ENCODE peak calls at places on chromosome 17, in four cellular contexts. K, O, A and M are unnamed samples.

GRCh38 chr17:17763136-17763535 is 73.7 kb downstream of the SREBF1 start:
- DNase-seq in K (no peak), O (no peak), A (no peak), M (no peak)

GRCh38 chr17:79819534-79820276 is 19.5 kb downstream of the CBX4 start:
- DNase-seq in K (no peak), O (no peak), A (no peak), M (no peak)

GRCh38 chr17:57999496-58000017 is 7.5 kb downstream of the SRSF1 start:
- DNase-seq in K (no peak), O (no peak), A (no peak), M (no peak)

GRCh38 chr17:20200016-20200788 is 191.0 kb downstream of the SPECC1 start:
- DNase-seq in K (no peak), O (no peak), A (no peak), M (no peak)

GRCh38 chr17:82815790-82816305 is 24.0 kb downstream of the ZNF750 start:
- DNase-seq in K (no peak), O (no peak), A (no peak), M (no peak)

GRCh38 chr17:13920413-13920812 is 148.9 kb upstream of the COX10 start:
- DNase-seq in K (no peak), O (no peak), A (no peak), M (peak)

GRCh38 chr17:3795758-3796102 is 5.3 kb downstream of the ITGAE start:
- DNase-seq in K (no peak), O (peak), A (no peak), M (no peak)

GRCh38 chr17:43068570-43069367 is 43.7 kb downstream of the RND2 start:
- DNase-seq in K (no peak), O (no peak), A (no peak), M (no peak)

GRCh38 chr17:77424585-77425344 is 284.0 kb downstream of the SEC14L1 start:
- DNase-seq in K (peak), O (peak), A (no peak), M (peak)

GRCh38 chr17:1716076-1716911 is 6.1 kb upstream of the TLCD2 start:
- DNase-seq in K (peak), O (peak), A (peak), M (peak)

GRCh38 chr17:39928868-39929651 is 1.5 kb downstream of the LRRC3C start:
- DNase-seq in K (no peak), O (no peak), A (no peak), M (no peak)

GRCh38 chr17:53822764-53823163 is at the start of gene KIF2B:
- DNase-seq in K (no peak), O (no peak), A (no peak), M (no peak)

GRCh38 chr17:3890082-3890892 is 2.6 kb downstream of the CAMKK1 start:
- DNase-seq in K (peak), O (peak), A (no peak), M (no peak)

GRCh38 chr17:32142857-32143524 is 689 bp downstream of the RHOT1 start:
- DNase-seq in K (peak), O (peak), A (no peak), M (no peak)

GRCh38 chr17:61314368-61315078 is 85.1 kb upstream of the TBX2 start:
- DNase-seq in K (peak), O (no peak), A (no peak), M (no peak)

GRCh38 chr17:55210292-55210691 is 54.5 kb upstream of the HLF start:
- DNase-seq in K (no peak), O (no peak), A (no peak), M (no peak)

GRCh38 chr17:61813211-61813610 is 50.1 kb downstream of the BRIP1 start:
- DNase-seq in K (no peak), O (no peak), A (no peak), M (no peak)

GRCh38 chr17:44279586-44280344 is 11.8 kb upstream of the SLC4A1 start:
- DNase-seq in K (peak), O (peak), A (peak), M (no peak)

GRCh38 chr17:42720996-42721583 is 23.8 kb downstream of the EZH1 start:
- DNase-seq in K (no peak), O (no peak), A (no peak), M (no peak)

GRCh38 chr17:42797067-42798007 is 1.2 kb downstream of the COA3 start:
- DNase-seq in K (peak), O (no peak), A (no peak), M (no peak)

GRCh38 chr17:77427471-77427991 is 286.8 kb downstream of the SEC14L1 start:
- DNase-seq in K (no peak), O (peak), A (no peak), M (no peak)

GRCh38 chr17:4498461-4499397 is at the start of gene SPNS2:
- DNase-seq in K (peak), O (no peak), A (no peak), M (no peak)

GRCh38 chr17:51580869-51581268 is 320.5 kb downstream of the UTP18 start:
- DNase-seq in K (no peak), O (no peak), A (no peak), M (no peak)

GRCh38 chr17:29133146-29133713 is 47.0 kb downstream of the MYO18A start:
- DNase-seq in K (no peak), O (no peak), A (no peak), M (no peak)

GRCh38 chr17:42342242-42343008 is 45.8 kb downstream of the STAT3 start:
- DNase-seq in K (no peak), O (peak), A (no peak), M (no peak)

GRCh38 chr17:16491131-16491702 is 776 bp downstream of the LRRC75A start:
- DNase-seq in K (peak), O (no peak), A (no peak), M (no peak)

GRCh38 chr17:66949501-66949900 is 15.0 kb upstream of the CACNG4 start:
- DNase-seq in K (no peak), O (no peak), A (no peak), M (no peak)

GRCh38 chr17:66351053-66351452 is 48.6 kb downstream of the PRKCA start:
- DNase-seq in K (peak), O (peak), A (no peak), M (no peak)

GRCh38 chr17:83149761-83150251 is 70.4 kb downstream of the METRNL start:
- DNase-seq in K (no peak), O (peak), A (no peak), M (peak)

GRCh38 chr17:72592242-72592966 is 471.6 kb downstream of the SOX9 start:
- DNase-seq in K (peak), O (no peak), A (peak), M (no peak)

GRCh38 chr17:72592967-72593325 is 472.1 kb downstream of the SOX9 start:
- DNase-seq in K (no peak), O (no peak), A (no peak), M (no peak)

GRCh38 chr17:72590882-72591499 is 470.2 kb downstream of the SOX9 start:
- DNase-seq in K (no peak), O (no peak), A (no peak), M (no peak)

GRCh38 chr17:72591500-72592241 is 470.9 kb downstream of the SOX9 start:
- DNase-seq in K (no peak), O (no peak), A (no peak), M (no peak)

DNA sequence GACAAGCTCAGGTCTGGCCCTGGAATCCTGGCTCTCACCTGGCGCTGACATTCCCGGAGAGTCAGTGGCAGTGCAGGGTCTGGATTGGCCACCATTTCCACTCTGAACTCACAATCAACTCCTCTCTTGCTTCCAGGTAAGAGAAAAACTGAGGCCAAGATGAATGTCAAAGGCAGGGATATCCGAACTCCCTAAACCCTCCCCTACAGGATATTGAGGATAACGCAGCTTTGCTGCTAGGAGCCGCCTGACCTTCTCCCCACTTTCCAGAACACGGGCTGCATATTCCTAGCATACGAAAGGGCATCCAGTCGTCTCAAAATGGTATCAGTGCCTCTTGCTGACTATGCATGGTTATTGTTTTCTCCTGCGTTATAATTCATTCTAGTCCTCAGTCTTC is 473.4 kb downstream of the SOX9 start:
- DNase-seq in K (no peak), O (no peak), A (no peak), M (no peak)
- H3K27ac ChIP-seq in K (no peak), O (no peak), A (no peak), M (no peak)

GRCh38 chr17:37067555-37068111 is 118.9 kb downstream of the AATF start:
- DNase-seq in K (peak), O (peak), A (no peak), M (no peak)
- TF ChIP-seq EP300 in K (no peak), O (no peak), A (no peak), M (no peak)

GRCh38 chr17:75764417-75764710 is 628 bp downstream of the GALK1 start:
- DNase-seq in K (no peak), O (no peak), A (no peak), M (no peak)
- H3K27ac ChIP-seq in K (peak), O (peak), A (no peak), M (peak)

DNA sequence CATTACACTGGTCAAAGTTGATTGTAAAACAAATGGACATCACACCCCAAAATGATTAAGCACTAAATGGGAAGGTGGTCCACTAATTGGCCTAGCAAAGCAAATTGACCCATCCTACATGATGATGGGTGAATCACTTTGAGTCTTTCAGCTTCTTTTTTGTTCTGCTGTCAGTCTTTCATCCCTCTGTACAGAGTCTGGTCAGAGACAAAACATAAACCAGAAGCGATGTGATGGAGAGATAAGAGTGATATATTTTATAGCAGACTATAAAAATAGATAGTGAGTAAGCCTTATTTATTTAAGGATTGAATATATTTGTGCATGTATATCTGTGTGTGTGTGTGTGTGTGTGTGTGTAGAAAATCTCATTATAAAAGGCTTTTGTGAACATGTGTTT is 618.4 kb upstream of the SOX9 start:
- DNase-seq in K (no peak), O (no peak), A (no peak), M (no peak)
- TF ChIP-seq EP300 in K (no peak), O (no peak), A (no peak), M (no peak)

DNA sequence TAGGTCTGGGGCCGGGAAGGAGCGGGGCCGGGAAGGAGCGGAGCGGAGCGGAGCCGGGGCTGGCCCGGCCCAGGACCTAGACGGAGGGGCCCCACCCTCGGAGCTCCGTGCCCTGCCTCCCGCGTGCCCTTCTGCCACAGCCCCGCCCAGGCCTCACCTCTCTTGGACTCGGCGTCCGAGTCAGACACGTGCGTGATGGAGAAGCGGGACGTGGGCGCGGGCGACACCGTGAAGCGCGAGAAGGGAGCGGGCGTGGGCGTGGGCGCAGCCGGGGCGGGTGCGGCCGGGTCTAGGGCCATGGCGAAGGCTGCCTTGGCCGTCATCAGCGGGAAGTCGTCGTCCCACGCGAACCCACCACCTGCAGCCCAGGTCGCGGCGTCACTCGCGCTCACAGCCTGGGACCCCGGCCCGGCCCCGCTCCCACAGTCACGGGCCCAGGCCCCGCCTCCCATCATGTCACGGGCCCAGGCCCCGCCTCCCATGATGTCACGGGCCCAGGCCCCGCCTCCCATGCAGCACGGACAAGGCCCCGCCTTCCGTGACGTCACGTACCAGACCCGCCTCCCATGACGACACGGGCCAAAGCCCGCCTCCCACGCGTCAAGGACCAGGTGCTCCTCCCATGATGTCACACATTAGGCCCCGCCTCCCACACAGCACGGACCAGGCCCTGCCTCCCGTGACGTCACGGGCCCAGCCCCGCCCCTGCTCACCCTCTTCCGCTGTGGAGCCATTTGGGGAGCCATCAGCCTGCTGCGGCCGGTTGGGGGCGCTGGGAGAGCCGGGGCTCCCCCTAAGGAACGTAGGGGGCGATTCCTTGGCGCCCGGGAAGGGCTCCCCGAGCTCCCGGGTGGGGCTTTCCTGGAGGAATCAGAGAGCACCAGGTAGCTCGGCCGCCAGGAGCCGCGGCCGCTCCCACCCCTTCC is 45.8 kb upstream of the PVALEF start:
- DNase-seq in K (peak), O (peak), A (peak), M (peak)
- H3K27ac ChIP-seq in K (peak), O (peak), A (no peak), M (peak)

GRCh38 chr17:78748048-78748729 is 33.9 kb downstream of the CYTH1 start:
- DNase-seq in K (no peak), O (no peak), A (no peak), M (no peak)
- TF ChIP-seq EP300 in K (no peak), O (no peak), A (no peak), M (no peak)

GRCh38 chr17:38881600-38882191 is 11.8 kb downstream of the LASP1 start:
- DNase-seq in K (peak), O (peak), A (no peak), M (no peak)
- H3K27ac ChIP-seq in K (peak), O (peak), A (no peak), M (peak)

DNA sequence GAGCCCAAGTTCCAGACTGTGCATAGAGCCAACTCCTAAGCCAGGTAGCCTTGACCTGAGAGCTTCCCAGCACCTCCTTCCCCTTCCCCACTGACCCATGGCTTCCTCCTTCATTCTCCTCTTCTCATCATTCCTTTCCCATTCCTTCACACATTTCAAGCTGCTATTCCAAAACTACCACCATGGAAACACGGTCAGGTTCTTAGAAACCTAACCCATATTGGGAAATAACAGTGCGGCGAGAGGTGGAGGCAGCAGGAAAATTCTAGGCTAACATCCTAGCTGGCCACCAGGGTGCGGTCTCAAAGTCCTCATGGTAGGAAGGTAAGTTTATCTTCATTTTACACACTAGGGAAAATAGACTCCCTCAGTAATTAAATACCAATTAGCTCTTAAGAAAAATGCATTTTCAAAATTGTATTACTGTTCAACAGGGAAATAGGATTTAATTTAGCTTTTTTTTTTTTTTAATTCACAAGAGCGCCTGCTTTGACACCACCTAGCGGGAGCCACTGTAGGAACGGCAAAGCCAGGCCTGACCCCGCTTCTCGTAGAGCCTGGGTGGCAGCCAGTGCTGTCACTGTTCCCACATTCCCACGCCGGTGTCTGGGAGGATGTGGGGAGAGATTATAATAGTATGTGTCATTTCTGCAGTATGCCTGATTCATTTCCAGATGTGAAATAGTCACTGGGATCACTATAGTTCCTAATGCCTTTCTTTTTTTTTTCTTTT is 14.0 kb upstream of the SPHK1 start:
- DNase-seq in K (peak), O (peak), A (no peak), M (no peak)
- TF ChIP-seq EP300 in K (no peak), O (no peak), A (no peak), M (no peak)